ENCODE peak calls at places on chromosomes 11 and 22, in six cellular contexts. R is neuronal stem cell, O is IMR-90, B is H1, F is H9, K is trophoblast cell. Y is an unnamed sample.

GRCh38 chr11:65719887-65720236 is 736 bp downstream of the RNASEH2C start:
- DNase-seq in R (no peak), O (peak; percentile 36), B (no peak), F (no peak), K (no peak), Y (peak; percentile 60)

GRCh38 chr22:42321908-42322561 is 51.6 kb upstream of the TCF20 start:
- DNase-seq in R (no peak), O (no peak), B (no peak), F (no peak), K (no peak), Y (peak; percentile 66)

GRCh38 chr11:773830-774229 is 3.5 kb downstream of the GATD1 start:
- DNase-seq in R (no peak), O (no peak), B (no peak), F (no peak), K (no peak), Y (no peak)

GRCh38 chr22:49507607-49508292 is 319.9 kb downstream of the BRD1 start:
- DNase-seq in R (no peak), O (no peak), B (no peak), F (no peak), K (no peak), Y (no peak)

GRCh38 chr11:69657456-69657910 is 16.5 kb downstream of the CCND1 start:
- DNase-seq in R (no peak), O (no peak), B (no peak), F (no peak), K (no peak), Y (no peak)

GRCh38 chr22:26321469-26321913 is 107.6 kb upstream of the ASPHD2 start:
- DNase-seq in R (no peak), O (peak; percentile 45), B (no peak), F (no peak), K (peak; percentile 36), Y (peak; percentile 8)

GRCh38 chr22:17013396-17014100 is 5.5 kb upstream of the GAB4 start:
- DNase-seq in R (no peak), O (no peak), B (no peak), F (no peak), K (no peak), Y (no peak)

GRCh38 chr11:32317646-32318045 is 117.7 kb downstream of the WT1 start:
- DNase-seq in R (no peak), O (no peak), B (no peak), F (no peak), K (no peak), Y (no peak)

GRCh38 chr11:73612601-73613137 is 14.8 kb upstream of the FAM168A start:
- DNase-seq in R (no peak), O (peak; percentile 8), B (no peak), F (no peak), K (no peak), Y (no peak)

GRCh38 chr22:32473388-32473952 is 1.1 kb upstream of the FBXO7 start:
- DNase-seq in R (peak; percentile 68), O (peak; percentile 70), B (no peak), F (no peak), K (peak; percentile 27), Y (peak; percentile 79)

GRCh38 chr11:8744423-8744822 is 61.8 kb downstream of the RPL27A start:
- DNase-seq in R (no peak), O (no peak), B (no peak), F (no peak), K (peak; percentile 52), Y (no peak)

GRCh38 chr22:20015971-20016733 is 471 bp downstream of the ARVCF start:
- DNase-seq in R (no peak), O (no peak), B (no peak), F (peak; percentile 58), K (peak; percentile 16), Y (peak; percentile 37)

GRCh38 chr11:69905611-69906452 is 86.6 kb upstream of the FGF3 start:
- DNase-seq in R (no peak), O (no peak), B (no peak), F (no peak), K (no peak), Y (no peak)

GRCh38 chr22:23063539-23064380 is 6.6 kb upstream of the GNAZ start:
- DNase-seq in R (no peak), O (no peak), B (no peak), F (peak; percentile 20), K (no peak), Y (no peak)

GRCh38 chr11:124934862-124935547 is 842 bp downstream of the HEPACAM start:
- DNase-seq in R (no peak), O (peak; percentile 96), B (no peak), F (no peak), K (no peak), Y (peak; percentile 54)

GRCh38 chr11:100719362-100719761 is 32.3 kb downstream of the ARHGAP42 start:
- DNase-seq in R (no peak), O (peak; percentile 42), B (peak; percentile 19), F (peak; percentile 82), K (peak; percentile 13), Y (peak; percentile 90)

GRCh38 chr11:130536106-130537040 is 87.9 kb downstream of the ADAMTS15 start:
- DNase-seq in R (no peak), O (peak; percentile 30), B (no peak), F (no peak), K (peak; percentile 69), Y (no peak)
- H2AFZ ChIP-seq in R (no peak overlapping the region), O (peak overlapping the region; percentile 65), B (no peak overlapping the region), F (no peak overlapping the region), K (no peak overlapping the region), Y (no peak overlapping the region)

GRCh38 chr22:39719559-39720450 is 149.3 kb downstream of the CACNA1I start:
- DNase-seq in R (no peak), O (no peak), B (no peak), F (no peak), K (no peak), Y (no peak)
- H4K91ac ChIP-seq in R (no peak overlapping the region), O (no peak overlapping the region), B (no peak overlapping the region), F (no peak overlapping the region), K (no peak overlapping the region), Y (no peak overlapping the region)

GRCh38 chr22:36156515-36157419 is 3.8 kb downstream of the APOL3 start:
- DNase-seq in R (no peak), O (peak; percentile 77), B (no peak), F (peak; percentile 56), K (peak; percentile 89), Y (peak; percentile 86)
- H2AFZ ChIP-seq in R (peak overlapping the region; percentile 90), O (peak overlapping the region; percentile 87), B (peak overlapping the region; percentile 91), F (peak overlapping the region; percentile 43), K (no peak overlapping the region), Y (peak overlapping the region; percentile 83)

GRCh38 chr11:94926698-94927237 is 46.6 kb downstream of the CWC15 start:
- DNase-seq in R (no peak), O (peak; percentile 94), B (no peak), F (peak; percentile 39), K (no peak), Y (peak; percentile 98)

GRCh38 chr11:94924074-94925031 is 49.0 kb downstream of the CWC15 start:
- DNase-seq in R (no peak), O (peak; percentile 35), B (no peak), F (no peak), K (no peak), Y (peak; percentile 42)

GRCh38 chr11:94925422-94926270 is 47.7 kb downstream of the CWC15 start:
- DNase-seq in R (no peak), O (no peak), B (no peak), F (no peak), K (no peak), Y (peak; percentile 62)

GRCh38 chr11:94928146-94928995 is 45.0 kb downstream of the CWC15 start:
- DNase-seq in R (no peak), O (no peak), B (no peak), F (no peak), K (no peak), Y (peak; percentile 52)

GRCh38 chr11:94926271-94926625 is 47.1 kb downstream of the CWC15 start:
- DNase-seq in R (no peak), O (peak; percentile 27), B (no peak), F (no peak), K (no peak), Y (peak; percentile 76)
- H4K91ac ChIP-seq in R (no peak overlapping the region), O (peak overlapping the region; percentile 92), B (no peak overlapping the region), F (no peak overlapping the region), K (peak overlapping the region; percentile 49), Y (peak overlapping the region; percentile 98)

DNA sequence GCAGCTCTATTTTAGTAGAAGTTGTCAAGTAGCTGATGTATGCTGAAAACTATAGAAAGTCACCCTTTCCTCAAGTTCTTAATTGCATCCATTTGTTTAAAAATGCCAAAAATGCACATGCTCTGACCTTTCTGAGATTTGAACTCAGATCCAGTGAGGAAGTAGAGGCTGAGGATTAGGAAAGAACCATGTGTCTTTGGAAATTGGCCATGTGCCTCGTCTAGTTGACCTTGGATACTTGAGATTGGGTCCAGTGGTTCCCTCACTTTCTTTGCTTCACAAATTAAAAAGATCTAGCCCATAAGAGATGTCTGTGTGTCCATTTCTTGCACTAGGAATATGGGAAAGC is 128.3 kb downstream of the MAML2 start:
- DNase-seq in R (no peak), O (no peak), B (no peak), F (no peak), K (no peak), Y (no peak)
- H2AFZ ChIP-seq in R (no peak overlapping the region), O (no peak overlapping the region), B (no peak overlapping the region), F (no peak overlapping the region), K (no peak overlapping the region), Y (no peak overlapping the region)

Y was measured in mesenchymal stem cell.